ENCODE peak calls at places on chromosomes 6 and 20, in four cellular contexts. X, T, N and A are unnamed samples. For H3K79me2, the result is how much of the 10 kb centered on the place peaks cover.

GRCh38 chr6:79756496-79756895 is 125.4 kb downstream of the SH3BGRL2 start:
- DNase-seq in T (no peak), X (no peak), N (peak), A (no peak)

GRCh38 chr20:51562027-51562333 is 19.5 kb upstream of the NFATC2 start:
- DNase-seq in X (no peak), T (no peak), N (no peak), A (no peak)

GRCh38 chr20:62367483-62368302 is 581 bp upstream of the LAMA5 start:
- DNase-seq in X (peak), N (peak), T (peak), A (peak)

GRCh38 chr6:127201321-127201720 is 65.3 kb upstream of the RNF146 start:
- DNase-seq in X (no peak), T (peak), N (peak), A (no peak)

GRCh38 chr6:11398451-11399326 is 138.9 kb upstream of the TMEM170B start:
- DNase-seq in X (no peak), N (no peak), T (no peak), A (no peak)

GRCh38 chr6:8243462-8243861 is 141.1 kb upstream of the EEF1E1 start:
- DNase-seq in N (peak), T (peak), X (no peak), A (no peak)

GRCh38 chr20:31962741-31963140 is 5.2 kb upstream of the XKR7 start:
- DNase-seq in N (no peak), T (no peak), X (no peak), A (no peak)

GRCh38 chr6:165936096-165936495 is 231.6 kb downstream of the TBXT start:
- DNase-seq in N (peak), X (no peak), T (no peak), A (no peak)

GRCh38 chr6:41027799-41028617 is 11.0 kb downstream of the UNC5CL start:
- DNase-seq in T (peak), X (peak), N (peak), A (peak)

GRCh38 chr6:33455051-33455450 is 675 bp downstream of the ZBTB9 start:
- DNase-seq in X (no peak), T (peak), N (no peak), A (no peak)

GRCh38 chr6:108168026-108168463 is 2.2 kb downstream of the NR2E1 start:
- DNase-seq in T (no peak), X (peak), N (no peak), A (peak)

GRCh38 chr20:38982291-38982690 is 20.1 kb downstream of the DHX35 start:
- DNase-seq in N (no peak), T (no peak), X (no peak), A (no peak)

GRCh38 chr20:2914160-2914559 is 40.9 kb downstream of the PTPRA start:
- DNase-seq in X (no peak), T (no peak), N (peak), A (no peak)

GRCh38 chr6:24581084-24581669 is 64.8 kb downstream of the KIAA0319 start:
- DNase-seq in T (peak), X (peak), N (peak), A (peak)

GRCh38 chr6:9192405-9192909 is 757.1 kb upstream of the SLC35B3 start:
- DNase-seq in X (no peak), T (no peak), N (no peak), A (no peak)

GRCh38 chr6:43376551-43376981 is 7.1 kb upstream of the ZNF318 start:
- DNase-seq in N (peak), X (no peak), T (no peak), A (no peak)

GRCh38 chr20:60976139-60976538 is 275.9 kb upstream of the CDH4 start:
- DNase-seq in X (no peak), N (no peak), T (no peak), A (no peak)

GRCh38 chr6:37059344-37060194 is 54.1 kb downstream of the FGD2 start:
- DNase-seq in X (peak), N (peak), T (peak), A (peak)

GRCh38 chr20:15706719-15707118 is 866.5 kb downstream of the KIF16B start:
- DNase-seq in N (no peak), T (no peak), X (no peak), A (no peak)

GRCh38 chr20:1945660-1946059 is 48.2 kb downstream of the PDYN start:
- DNase-seq in T (no peak), N (no peak), X (no peak), A (no peak)

GRCh38 chr6:118881440-118882313 is 12.3 kb upstream of the ASF1A start:
- DNase-seq in X (no peak), T (peak), N (no peak), A (peak)

GRCh38 chr6:100704941-100705340 is 176.2 kb downstream of the ASCC3 start:
- DNase-seq in N (no peak), X (no peak), T (no peak), A (no peak)

GRCh38 chr6:167788531-167788903 is 38.2 kb upstream of the AFDN start:
- DNase-seq in X (no peak), N (no peak), T (no peak), A (no peak)

GRCh38 chr20:3195607-3196230 is 8.8 kb downstream of the DDRGK1 start:
- DNase-seq in N (no peak), X (no peak), T (no peak), A (no peak)

GRCh38 chr6:98835149-98836024 is 1.0 kb downstream of the POU3F2 start:
- DNase-seq in T (peak), X (peak), N (peak), A (peak)

GRCh38 chr6:168072266-168072665 is 6.7 kb downstream of the FRMD1 start:
- DNase-seq in N (no peak), T (no peak), X (no peak), A (no peak)

GRCh38 chr6:145603424-145603833 is 131.9 kb downstream of the EPM2A start:
- DNase-seq in X (no peak), T (no peak), N (no peak), A (no peak)

GRCh38 chr20:32902456-32903420 is 44.0 kb downstream of the EFCAB8 start:
- DNase-seq in T (peak), N (peak), X (peak), A (peak)

GRCh38 chr6:99521557-99522286 is 6.5 kb upstream of the USP45 start:
- DNase-seq in N (peak), X (no peak), T (peak), A (peak)

GRCh38 chr6:165548450-165548849 is 114.6 kb downstream of the PDE10A start:
- DNase-seq in X (no peak), T (no peak), N (no peak), A (no peak)

GRCh38 chr6:87396595-87397392 is 11.0 kb upstream of the CFAP206 start:
- DNase-seq in X (no peak), N (no peak), T (no peak), A (no peak)

GRCh38 chr6:33014841-33015634 is 5.6 kb upstream of the HLA-DOA start:
- DNase-seq in X (no peak), T (peak), N (peak), A (peak)

GRCh38 chr20:33689973-33690372 is 3.8 kb upstream of the E2F1 start:
- DNase-seq in T (no peak), N (no peak), X (no peak), A (no peak)

GRCh38 chr6:149771185-149771584 is 21.6 kb downstream of the PCMT1 start:
- DNase-seq in T (no peak), N (no peak), X (no peak), A (no peak)

GRCh38 chr6:163709255-163709654 is 294.7 kb downstream of the QKI start:
- DNase-seq in N (no peak), X (no peak), T (no peak), A (no peak)

GRCh38 chr6:11714116-11714797 is 64.3 kb downstream of the ADTRP start:
- DNase-seq in N (no peak), X (no peak), T (no peak), A (no peak)

GRCh38 chr6:6332873-6333272 is 12.4 kb upstream of the F13A1 start:
- DNase-seq in T (no peak), N (no peak), X (no peak), A (no peak)

GRCh38 chr6:41036601-41037000 is 2.4 kb downstream of the UNC5CL start:
- DNase-seq in N (no peak), T (no peak), X (no peak), A (no peak)

GRCh38 chr6:75081047-75081446 is 124.8 kb downstream of the COL12A1 start:
- DNase-seq in T (no peak), N (no peak), X (no peak), A (no peak)

GRCh38 chr6:111410371-111410770 is 72.6 kb downstream of the REV3L start:
- DNase-seq in T (no peak), N (no peak), X (no peak), A (no peak)
- H3K79me2 ChIP-seq in T (under half), N (under half), X (under half), A (under half)

DNA sequence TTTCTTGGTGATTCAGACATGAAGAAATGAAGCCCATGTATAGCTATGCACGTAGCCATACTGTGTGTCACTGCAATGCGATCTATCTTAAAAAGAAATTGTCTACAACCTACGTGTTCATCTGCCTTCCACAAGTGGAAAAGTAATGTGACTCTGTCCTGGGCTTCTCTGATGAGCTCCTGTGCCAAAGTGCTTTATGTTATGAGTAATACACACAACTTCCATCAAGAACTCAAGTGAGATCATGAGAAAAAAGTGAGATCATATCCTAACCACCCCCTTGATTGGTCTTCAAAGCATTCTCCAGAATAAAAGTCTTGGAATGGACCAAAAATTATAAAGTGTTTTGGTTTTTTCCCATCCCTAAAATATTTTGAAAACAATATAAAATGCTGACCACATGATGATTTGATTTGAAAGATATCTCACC is 114.3 kb downstream of the DST start:
- DNase-seq in T (no peak), X (no peak), N (peak), A (no peak)
- H2BK5ac ChIP-seq in T (no peak), X (no peak), N (no peak), A (no peak)

DNA sequence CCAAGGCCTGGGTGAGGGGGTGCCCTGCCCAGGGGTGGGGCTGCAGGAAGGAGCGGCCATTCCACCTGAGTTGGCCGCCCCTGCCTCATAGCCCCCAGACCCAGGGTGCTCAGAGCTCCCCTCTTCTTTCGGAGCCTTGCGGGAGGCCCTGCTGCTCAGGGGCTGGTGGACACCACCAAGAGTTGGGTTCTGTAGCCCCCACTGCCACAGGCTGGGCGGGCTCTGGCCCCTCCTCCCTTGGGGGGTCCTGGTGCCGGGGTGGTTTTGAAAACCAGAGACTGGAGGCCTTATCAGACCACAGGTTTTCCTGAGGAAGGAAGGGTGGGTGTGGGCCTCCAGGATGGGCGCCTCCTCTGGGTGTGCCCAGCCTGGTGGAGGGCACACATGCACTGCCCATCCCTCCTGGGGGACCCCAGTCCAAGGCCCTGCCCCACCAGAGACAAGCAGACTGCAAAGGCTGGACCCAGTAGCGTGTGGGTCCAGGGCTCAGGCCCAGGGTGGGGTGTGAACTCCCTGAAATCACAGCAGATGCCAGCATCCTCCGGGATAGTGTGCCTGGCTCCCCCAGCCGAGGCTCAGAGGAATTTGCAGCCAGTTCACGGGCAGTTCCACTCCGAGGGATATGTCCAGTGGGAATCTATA is 13.4 kb upstream of the ZBTB46 start:
- DNase-seq in N (no peak), X (no peak), T (no peak), A (no peak)
- H3K79me2 ChIP-seq in N (under half), X (under half), T (under half), A (under half)

GRCh38 chr6:158040051-158040803 is 58.6 kb downstream of the SYNJ2 start:
- DNase-seq in X (no peak), T (peak), N (peak), A (no peak)
- H2BK5ac ChIP-seq in X (peak), T (peak), N (peak), A (peak)

GRCh38 chr6:128492386-128492785 is 28.0 kb downstream of the PTPRK start:
- DNase-seq in T (no peak), N (no peak), X (no peak), A (no peak)

GRCh38 chr6:128491643-128492206 is 28.7 kb downstream of the PTPRK start:
- DNase-seq in N (peak), T (peak), X (no peak), A (no peak)

GRCh38 chr6:128495536-128496333 is 24.7 kb downstream of the PTPRK start:
- DNase-seq in N (no peak), T (no peak), X (no peak), A (no peak)

GRCh38 chr6:128493877-128494276 is 26.5 kb downstream of the PTPRK start:
- DNase-seq in N (no peak), X (no peak), T (no peak), A (no peak)

GRCh38 chr6:128494440-128494839 is 26.0 kb downstream of the PTPRK start:
- DNase-seq in X (no peak), N (no peak), T (peak), A (no peak)
- H3K79me2 ChIP-seq in X (under half), N (under half), T (under half), A (under half)